ENCODE peak calls at places on chromosome 18, in four cellular contexts. V, Q, M and R are unnamed samples.

GRCh38 chr18:25896178-25896780 is 194.1 kb downstream of the SS18 start:
- DNase-seq in V (no peak), M (peak), Q (peak), R (no peak)

GRCh38 chr18:69282371-69282770 is 118.3 kb upstream of the DOK6 start:
- DNase-seq in M (no peak), Q (no peak), V (no peak), R (no peak)

GRCh38 chr18:22987547-22988182 is 54.5 kb downstream of the RBBP8 start:
- DNase-seq in V (no peak), Q (peak), M (no peak), R (no peak)

GRCh38 chr18:79502785-79503184 is 107.1 kb downstream of the NFATC1 start:
- DNase-seq in Q (peak), V (no peak), M (no peak), R (no peak)

GRCh38 chr18:55150001-55150400 is 190.7 kb upstream of the CCDC68 start:
- DNase-seq in V (no peak), Q (no peak), M (no peak), R (no peak)

GRCh38 chr18:55290898-55291297 is 297.1 kb downstream of the TCF4 start:
- DNase-seq in M (no peak), V (no peak), Q (no peak), R (no peak)

GRCh38 chr18:43970656-43971055 is 693.4 kb upstream of the SYT4 start:
- DNase-seq in V (no peak), M (no peak), Q (no peak), R (no peak)

GRCh38 chr18:61820842-61821241 is 72.0 kb downstream of the RNF152 start:
- DNase-seq in M (no peak), V (no peak), Q (no peak), R (no peak)

GRCh38 chr18:79866889-79867574 is 69.3 kb downstream of the KCNG2 start:
- DNase-seq in M (no peak), Q (peak), V (no peak), R (no peak)

GRCh38 chr18:35407871-35408481 is 30.8 kb upstream of the ZNF396 start:
- DNase-seq in V (no peak), M (peak), Q (peak), R (no peak)

GRCh38 chr18:28365406-28365805 is 188.5 kb upstream of the CDH2 start:
- DNase-seq in V (no peak), Q (peak), M (no peak), R (no peak)

GRCh38 chr18:48904086-48904485 is 46.7 kb downstream of the SMAD7 start:
- DNase-seq in Q (no peak), M (no peak), V (no peak), R (no peak)